ENCODE peak calls at places on chromosomes 16 and 17, in four cellular contexts. O is GM12878, J is HepG2, B is H1. T is an unnamed sample.

GRCh38 chr17:31824771-31825360 is 34.2 kb downstream of the COPRS start:
- DNase-seq in B (no peak), J (no peak), O (no peak), T (no peak)

GRCh38 chr17:57518587-57519118 is 226.4 kb downstream of the CCDC182 start:
- DNase-seq in O (no peak), J (no peak), B (no peak), T (no peak)

GRCh38 chr17:29933379-29933778 is 3.4 kb upstream of the SSH2 start:
- DNase-seq in O (no peak), J (peak), B (no peak), T (peak)

GRCh38 chr16:75238853-75239371 is 12.5 kb downstream of the BCAR1 start:
- DNase-seq in O (no peak), B (no peak), J (peak), T (no peak)

GRCh38 chr17:66747561-66748275 is 87.2 kb upstream of the CACNG5 start:
- DNase-seq in J (no peak), B (no peak), O (no peak), T (no peak)

GRCh38 chr16:4214215-4214621 is 27.7 kb downstream of the SRL start:
- DNase-seq in O (no peak), B (no peak), J (peak), T (no peak)

GRCh38 chr16:8660841-8661301 is 13.5 kb upstream of the ABAT start:
- DNase-seq in B (peak), O (no peak), J (peak), T (peak)

GRCh38 chr17:74532115-74532514 is 840 bp upstream of the CD300LB start:
- DNase-seq in B (no peak), J (no peak), O (no peak), T (no peak)

GRCh38 chr16:64242510-64242909 is 879.4 kb downstream of the CDH11 start:
- DNase-seq in O (no peak), J (no peak), B (no peak), T (no peak)

GRCh38 chr17:72362466-72363335 is 241.9 kb downstream of the SOX9 start:
- DNase-seq in O (no peak), B (no peak), J (peak), T (no peak)

GRCh38 chr17:65058151-65058550 is 1.6 kb upstream of the GNA13 start:
- DNase-seq in O (no peak), B (no peak), J (no peak), T (no peak)

GRCh38 chr17:50476545-50477315 is 1.9 kb upstream of the RSAD1 start:
- DNase-seq in B (no peak), J (peak), O (no peak), T (no peak)

GRCh38 chr17:50459756-50460155 is 8.9 kb downstream of the CHAD start:
- DNase-seq in B (no peak), O (no peak), J (no peak), T (no peak)

GRCh38 chr16:16080465-16081065 is 131.1 kb downstream of the ABCC1 start:
- DNase-seq in J (no peak), B (no peak), O (no peak), T (no peak)

GRCh38 chr17:5527647-5528250 is 41.4 kb downstream of the MIS12 start:
- DNase-seq in J (no peak), B (no peak), O (no peak), T (no peak)

GRCh38 chr16:30546115-30546514 is 11.5 kb upstream of the ZNF747 start:
- DNase-seq in O (no peak), B (no peak), J (no peak), T (no peak)

GRCh38 chr16:68517606-68518161 is 21.4 kb upstream of the ZFP90 start:
- DNase-seq in O (no peak), B (no peak), J (no peak), T (no peak)

GRCh38 chr17:41490620-41491019 is 910 bp upstream of the KRT36 start:
- DNase-seq in J (no peak), O (no peak), B (no peak), T (no peak)

GRCh38 chr16:26550111-26550610 is 516.6 kb upstream of the C16orf82 start:
- DNase-seq in O (no peak), B (no peak), J (no peak), T (no peak)

GRCh38 chr17:7836596-7837374 is 2.8 kb downstream of the KDM6B start:
- DNase-seq in O (peak), B (peak), J (peak), T (peak)

GRCh38 chr16:85888405-85889331 is 10.3 kb upstream of the IRF8 start:
- DNase-seq in O (peak), J (peak), B (no peak), T (no peak)

GRCh38 chr17:80513201-80513600 is 31.4 kb upstream of the RPTOR start:
- DNase-seq in B (no peak), J (no peak), O (no peak), T (no peak)

GRCh38 chr16:55001931-55002330 is 71.3 kb downstream of the IRX5 start:
- DNase-seq in O (no peak), B (no peak), J (no peak), T (no peak)

GRCh38 chr17:49879505-49879904 is 31.6 kb upstream of the TAC4 start:
- DNase-seq in O (no peak), J (no peak), B (no peak), T (no peak)

GRCh38 chr17:79835470-79835899 is 3.8 kb downstream of the CBX4 start:
- DNase-seq in J (no peak), O (no peak), B (peak), T (no peak)

GRCh38 chr16:85681255-85681654 is 7.5 kb downstream of the GINS2 start:
- DNase-seq in J (no peak), O (no peak), B (no peak), T (no peak)

GRCh38 chr17:70091681-70092080 is 16.7 kb downstream of the KCNJ16 start:
- DNase-seq in B (no peak), J (no peak), O (no peak), T (no peak)

GRCh38 chr16:82835487-82836160 is 208.9 kb downstream of the CDH13 start:
- DNase-seq in B (peak), J (no peak), O (no peak), T (no peak)

GRCh38 chr16:47858333-47859067 is 297.3 kb downstream of the ABCC12 start:
- DNase-seq in J (no peak), O (no peak), B (no peak), T (no peak)

DNA sequence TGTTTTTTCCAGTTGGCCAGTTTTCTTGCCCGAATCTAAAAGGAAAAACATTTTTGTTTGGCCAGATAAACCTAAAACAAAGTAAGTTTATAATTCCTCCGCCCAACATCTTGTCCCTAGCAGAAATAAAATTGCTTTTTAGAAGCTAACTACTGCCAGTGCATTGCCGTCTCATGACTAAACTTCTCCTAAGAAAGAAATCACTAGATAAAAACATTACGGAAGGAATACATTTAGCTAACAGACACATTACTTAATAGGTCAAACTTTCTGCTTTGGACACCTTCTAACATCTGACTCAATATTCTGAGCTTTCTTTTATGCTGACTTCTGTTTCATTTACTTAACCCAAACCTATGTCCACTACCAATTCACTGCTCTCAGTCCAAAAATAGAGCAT is 36.2 kb downstream of the FBXL20 start:
- DNase-seq in J (no peak), O (no peak), B (no peak), T (no peak)
- TF ChIP-seq SUZ12 in J (no peak), O (no peak), B (no peak), T (no peak)

GRCh38 chr17:43839670-43840101 is 6.7 kb upstream of the MPP3 start:
- DNase-seq in B (no peak), J (peak), O (no peak), T (no peak)
- TF ChIP-seq SP1 in B (no peak), J (no peak), O (no peak), T (no peak)

GRCh38 chr16:51449441-51449840 is 298.4 kb upstream of the SALL1 start:
- DNase-seq in B (no peak), O (no peak), J (no peak), T (no peak)

GRCh38 chr16:51440096-51440495 is 289.0 kb upstream of the SALL1 start:
- DNase-seq in J (no peak), B (no peak), O (no peak), T (no peak)

GRCh38 chr16:51442140-51442539 is 291.1 kb upstream of the SALL1 start:
- DNase-seq in B (no peak), O (no peak), J (no peak), T (no peak)

GRCh38 chr16:51441331-51441730 is 290.3 kb upstream of the SALL1 start:
- DNase-seq in J (no peak), O (no peak), B (no peak), T (no peak)

GRCh38 chr16:51445250-51445649 is 294.2 kb upstream of the SALL1 start:
- DNase-seq in B (no peak), O (no peak), J (no peak), T (no peak)
- TF ChIP-seq SUZ12 in B (no peak), O (no peak), J (no peak), T (no peak)

GRCh38 chr16:53219795-53220194 is 165.0 kb downstream of the CHD9 start:
- DNase-seq in J (no peak), O (no peak), B (no peak), T (no peak)
- TF ChIP-seq SP1 in J (no peak), O (no peak), B (no peak), T (no peak)

GRCh38 chr17:9079461-9080103 is 58.3 kb downstream of the NTN1 start:
- DNase-seq in B (no peak), J (no peak), O (no peak), T (no peak)
- TF ChIP-seq SUZ12 in B (no peak), J (no peak), O (no peak), T (no peak)

DNA sequence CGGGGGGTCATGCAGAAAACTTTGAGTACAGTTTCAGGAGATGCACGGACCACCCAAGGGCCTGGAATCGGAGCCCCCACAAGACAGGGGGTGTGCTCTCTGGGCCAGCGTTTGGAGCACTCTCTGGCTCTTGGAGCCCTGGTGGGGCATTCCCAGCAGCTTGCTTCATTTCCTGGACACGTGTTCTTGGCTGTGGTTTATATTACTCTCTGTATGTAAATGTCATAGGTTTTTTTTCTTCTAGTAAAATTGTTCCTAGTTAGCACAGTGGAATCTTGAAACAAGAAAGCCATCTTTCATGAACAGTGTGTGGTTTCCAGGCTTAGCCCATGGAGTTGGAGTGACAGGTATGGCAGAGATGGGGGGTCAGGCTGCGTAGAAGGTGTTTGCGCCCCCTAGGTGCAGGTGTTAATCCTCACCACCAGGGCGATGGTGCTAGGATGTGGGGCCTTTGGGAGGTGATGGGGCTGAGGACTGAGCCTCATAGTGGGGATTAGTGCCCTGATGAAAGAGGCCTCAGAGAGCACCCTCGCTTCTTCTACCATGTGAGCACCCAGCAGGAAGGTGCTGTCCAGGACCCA is 79.8 kb downstream of the JPH3 start:
- DNase-seq in J (peak), O (no peak), B (peak), T (no peak)
- TF ChIP-seq SP1 in J (no peak), O (no peak), B (no peak), T (no peak)

T was measured in HEK293T.